ENCODE peak calls at places on chromosomes 16 and 17, in six cellular contexts. W is CD4-positive, alpha-beta T cell; E is upper lobe of left lung; L is fibroblast of lung; F is uterus; B is A549. S is an unnamed sample. For H3K9me3, the result is how much of the 10 kb centered on the place peaks cover.

GRCh38 chr16:67333315-67333714 is 6.7 kb downstream of the LRRC36 start:
- DNase-seq in L (no peak), F (no peak), E (no peak), W (no peak), B (no peak), S (no peak)

GRCh38 chr16:19696312-19696711 is 21.7 kb downstream of the KNOP1 start:
- DNase-seq in E (peak), B (no peak), F (peak), W (peak), L (peak), S (peak)

GRCh38 chr16:49855822-49856740 is at the start of gene ZNF423:
- DNase-seq in L (no peak), B (no peak), W (no peak), F (peak), E (no peak), S (no peak)

GRCh38 chr17:65287040-65287439 is 149.9 kb downstream of the RGS9 start:
- DNase-seq in E (no peak), L (no peak), F (no peak), B (no peak), W (no peak), S (no peak)

GRCh38 chr17:43877451-43878155 is 29.7 kb downstream of the MPP2 start:
- DNase-seq in L (no peak), W (no peak), E (no peak), B (no peak), F (no peak), S (no peak)

GRCh38 chr17:6255331-6255730 is 179.6 kb downstream of the AIPL1 start:
- DNase-seq in F (no peak), L (no peak), W (no peak), E (no peak), B (no peak), S (no peak)

GRCh38 chr17:17749025-17749772 is 67.9 kb downstream of the RAI1 start:
- DNase-seq in L (no peak), E (no peak), B (no peak), W (no peak), F (no peak), S (no peak)

GRCh38 chr16:1113889-1114526 is 18.0 kb upstream of the C1QTNF8 start:
- DNase-seq in E (no peak), W (no peak), F (no peak), L (no peak), B (no peak), S (no peak)

GRCh38 chr16:13414154-13414553 is 505.8 kb upstream of the ERCC4 start:
- DNase-seq in E (no peak), F (no peak), B (no peak), W (no peak), L (no peak), S (no peak)

GRCh38 chr17:64130559-64131001 is 636 bp upstream of the ERN1 start:
- DNase-seq in F (peak), L (peak), B (no peak), W (no peak), E (peak), S (no peak)

GRCh38 chr17:34999456-34999855 is 19.1 kb downstream of the LIG3 start:
- DNase-seq in L (no peak), E (no peak), F (no peak), B (no peak), W (no peak), S (no peak)

GRCh38 chr17:9702916-9703780 is 57.8 kb downstream of the USP43 start:
- DNase-seq in W (no peak), E (no peak), F (no peak), B (no peak), L (no peak), S (no peak)

GRCh38 chr17:5000237-5000639 is 2.5 kb downstream of the KIF1C start:
- DNase-seq in L (no peak), B (no peak), W (no peak), E (peak), F (peak), S (no peak)

GRCh38 chr17:56867948-56868376 is 34.0 kb downstream of the DGKE start:
- DNase-seq in W (no peak), L (no peak), E (no peak), B (no peak), F (no peak), S (no peak)

GRCh38 chr16:48614759-48615158 is 4.8 kb upstream of the N4BP1 start:
- DNase-seq in L (no peak), F (no peak), E (no peak), B (no peak), W (no peak), S (no peak)

GRCh38 chr16:2194852-2195315 is 1.5 kb downstream of the CASKIN1 start:
- DNase-seq in W (peak), F (no peak), E (peak), L (peak), B (peak), S (no peak)

GRCh38 chr16:53775821-53776431 is 72.0 kb downstream of the FTO start:
- DNase-seq in L (peak), E (peak), F (peak), B (peak), W (no peak), S (no peak)

GRCh38 chr17:73349138-73349537 is 37.3 kb upstream of the CDC42EP4 start:
- DNase-seq in E (no peak), L (no peak), W (no peak), B (no peak), F (no peak), S (no peak)

GRCh38 chr17:48995871-48996695 is 1.1 kb upstream of the IGF2BP1 start:
- DNase-seq in F (no peak), E (no peak), L (no peak), B (peak), W (no peak), S (no peak)

GRCh38 chr17:8126306-8127066 is 2.6 kb upstream of the HES7 start:
- DNase-seq in E (no peak), F (peak), W (no peak), B (peak), L (peak), S (no peak)

GRCh38 chr17:55410722-55411462 is 10.7 kb downstream of the MMD start:
- DNase-seq in W (no peak), L (peak), F (no peak), E (peak), B (no peak), S (no peak)

GRCh38 chr17:55414983-55415382 is 6.7 kb downstream of the MMD start:
- DNase-seq in B (no peak), W (no peak), E (no peak), F (no peak), L (no peak), S (no peak)

GRCh38 chr17:55409030-55409800 is 12.4 kb downstream of the MMD start:
- DNase-seq in L (no peak), F (no peak), W (no peak), E (no peak), B (no peak), S (no peak)

GRCh38 chr17:55413825-55414489 is 7.7 kb downstream of the MMD start:
- DNase-seq in L (no peak), F (no peak), B (no peak), E (no peak), W (no peak), S (no peak)

GRCh38 chr17:55411463-55411855 is 10.2 kb downstream of the MMD start:
- DNase-seq in E (no peak), F (no peak), B (no peak), L (no peak), W (no peak), S (no peak)
- H3K27ac ChIP-seq in E (no peak), F (no peak), B (no peak), L (no peak), W (no peak), S (no peak)

GRCh38 chr16:80300876-80301275 is 239.9 kb upstream of the DYNLRB2 start:
- DNase-seq in L (peak), F (no peak), W (no peak), B (no peak), E (no peak), S (peak)
- TF ChIP-seq CTCF in L (no peak), F (no peak), W (no peak), B (no peak), E (no peak), S (no peak)

GRCh38 chr16:64437706-64438329 is 684.0 kb downstream of the CDH11 start:
- DNase-seq in F (no peak), W (no peak), L (no peak), E (no peak), B (no peak), S (no peak)
- H3K9me3 ChIP-seq in F (under half), W (under half), L (under half), E (under half), B (under half), S (under half)

GRCh38 chr16:84930298-84931106 is 80.8 kb downstream of the ZDHHC7 start:
- DNase-seq in E (no peak), L (no peak), F (no peak), B (no peak), W (no peak), S (no peak)
- H3K27ac ChIP-seq in E (no peak), L (no peak), F (peak), B (no peak), W (no peak), S (no peak)

DNA sequence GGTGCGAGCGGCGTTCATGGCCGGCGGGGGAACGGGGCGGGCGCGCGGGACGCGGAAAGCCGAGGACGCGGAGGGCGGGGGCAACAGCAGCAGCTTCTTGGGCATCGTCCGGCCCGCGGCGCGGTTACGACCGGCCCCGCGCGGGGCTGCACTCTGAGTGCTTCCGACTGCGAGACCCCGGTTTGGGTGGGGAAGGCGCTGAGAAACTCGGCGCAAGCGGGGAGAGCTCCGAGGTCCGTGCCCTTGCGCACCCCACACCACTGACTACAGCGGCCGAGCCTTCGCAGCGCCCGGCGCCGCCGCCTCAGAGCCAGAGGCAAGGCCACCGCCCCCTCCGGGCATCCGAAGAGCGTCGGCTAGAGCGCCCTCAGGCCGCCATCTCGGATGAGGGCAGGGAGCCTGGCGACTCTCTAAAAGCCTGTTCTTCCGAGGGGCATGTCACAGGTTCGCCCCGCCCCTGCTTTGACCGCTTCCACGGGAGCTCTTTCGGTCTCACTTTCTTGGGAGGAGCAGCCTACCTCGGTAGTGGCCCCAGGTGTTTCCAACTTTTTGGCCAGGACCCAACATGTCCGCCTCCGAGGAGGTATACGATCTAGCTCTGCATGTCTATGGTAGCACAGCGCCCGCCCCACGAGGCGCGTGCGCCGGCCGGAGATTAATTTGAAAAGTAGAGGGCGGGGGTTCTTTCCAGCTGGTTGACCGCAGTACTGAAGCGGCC is at the start of gene PRPSAP1:
- DNase-seq in E (peak), L (peak), W (peak), B (peak), F (peak), S (peak)
- TF ChIP-seq CTCF in E (peak), L (peak), W (peak), B (no peak), F (peak), S (no peak)

DNA sequence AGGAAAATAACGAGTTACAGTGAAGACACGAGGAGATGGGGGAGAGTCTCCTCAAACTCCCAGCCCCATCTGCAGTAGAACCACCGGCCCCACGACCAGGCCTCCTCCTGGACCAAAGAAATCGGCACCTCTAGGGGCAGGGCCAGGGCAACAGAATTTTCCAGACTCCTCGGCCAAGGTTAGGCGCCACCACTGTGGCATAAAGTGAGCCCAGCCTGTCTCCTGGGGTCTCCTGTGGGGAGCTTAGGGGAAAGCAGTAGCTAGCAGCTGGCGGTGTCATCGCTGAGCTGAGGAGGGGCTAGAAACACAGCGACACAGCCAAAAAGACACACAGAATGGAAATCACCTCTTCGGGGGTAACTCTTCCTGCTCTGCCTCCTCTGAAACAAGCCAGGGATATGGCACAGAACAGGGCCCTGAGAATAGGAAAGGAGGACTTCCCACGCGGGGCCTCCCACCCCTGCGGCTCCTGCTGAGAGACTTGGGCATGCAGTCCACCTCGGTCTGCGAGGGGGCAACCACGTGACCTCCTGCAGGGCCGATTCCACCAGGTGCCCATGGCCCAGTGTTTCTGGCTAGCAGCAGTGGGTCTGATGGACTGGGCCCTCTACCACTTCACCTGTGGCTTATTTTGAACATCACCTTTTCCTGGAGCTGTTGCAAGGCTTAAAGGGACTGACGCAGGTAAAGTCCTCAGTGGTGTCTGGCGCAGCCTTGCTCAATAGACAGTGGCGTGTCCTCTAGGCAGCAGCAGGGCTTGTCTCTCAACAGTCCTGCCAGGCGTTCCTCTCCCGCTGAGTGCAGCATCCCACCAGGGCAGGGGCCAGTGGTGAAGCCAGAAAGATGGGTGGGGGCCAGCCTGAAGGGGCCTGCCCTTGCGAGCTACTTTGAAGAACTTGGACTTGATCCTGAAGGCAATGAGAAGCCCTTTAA is 6.7 kb upstream of the GINS2 start:
- DNase-seq in F (no peak), W (no peak), B (no peak), L (no peak), E (no peak), S (no peak)
- H3K9me3 ChIP-seq in F (under half), W (under half), B (under half), L (under half), E (under half), S (under half)